ENCODE peak calls at places on chromosomes 1 and 21, in six cellular contexts. G, F, A, L, Q and T are unnamed samples. For H3K9me3, the result is how much of the 10 kb centered on the place peaks cover.

GRCh38 chr1:76254165-76255043 is 179.9 kb downstream of the ST6GALNAC3 start:
- DNase-seq in G (no peak), F (peak), A (no peak), L (no peak), Q (no peak), T (no peak)

GRCh38 chr1:42240964-42241755 is 76.6 kb upstream of the GUCA2A start:
- DNase-seq in G (no peak), F (no peak), A (no peak), L (no peak), Q (no peak), T (no peak)

GRCh38 chr1:111827946-111828345 is 72.2 kb downstream of the DDX20 start:
- DNase-seq in G (no peak), F (no peak), A (no peak), L (no peak), Q (no peak), T (no peak)

GRCh38 chr1:19468397-19468956 is 16.9 kb downstream of the CAPZB start:
- DNase-seq in G (peak), F (no peak), A (no peak), L (no peak), Q (peak), T (no peak)

GRCh38 chr1:88549536-88549935 is 134.5 kb upstream of the PKN2 start:
- DNase-seq in G (no peak), F (no peak), A (no peak), L (no peak), Q (no peak), T (no peak)

GRCh38 chr1:109398343-109399225 is 866 bp upstream of the SORT1 start:
- DNase-seq in G (no peak), F (no peak), A (no peak), L (no peak), Q (no peak), T (no peak)

GRCh38 chr1:94983343-94983742 is 56.4 kb upstream of the CNN3 start:
- DNase-seq in G (no peak), F (peak), A (no peak), L (peak), Q (no peak), T (no peak)

GRCh38 chr1:66282343-66282852 is 251.6 kb upstream of the SGIP1 start:
- DNase-seq in G (no peak), F (peak), A (no peak), L (no peak), Q (no peak), T (no peak)

GRCh38 chr1:246786606-246787238 is 62.5 kb downstream of the SCCPDH start:
- DNase-seq in G (no peak), F (no peak), A (no peak), L (no peak), Q (no peak), T (no peak)

GRCh38 chr1:60857851-60858250 is 224.5 kb upstream of the NFIA start:
- DNase-seq in G (no peak), F (no peak), A (no peak), L (no peak), Q (no peak), T (no peak)

GRCh38 chr1:182240085-182240484 is 151.5 kb downstream of the GLUL start:
- DNase-seq in G (no peak), F (no peak), A (no peak), L (no peak), Q (no peak), T (no peak)

GRCh38 chr1:160093624-160094290 is 4.7 kb downstream of the IGSF8 start:
- DNase-seq in G (no peak), F (no peak), A (no peak), L (no peak), Q (no peak), T (no peak)

GRCh38 chr1:8481650-8482380 is 163.9 kb downstream of the SLC45A1 start:
- DNase-seq in G (no peak), F (no peak), A (no peak), L (no peak), Q (no peak), T (no peak)

GRCh38 chr1:4801192-4801924 is 146.9 kb downstream of the AJAP1 start:
- DNase-seq in G (peak), F (peak), A (peak), L (peak), Q (peak), T (no peak)

GRCh38 chr21:29499734-29500343 is 201.1 kb downstream of the BACH1 start:
- DNase-seq in G (no peak), F (no peak), A (no peak), L (no peak), Q (no peak), T (no peak)

GRCh38 chr1:80441664-80442063 is 1359.1 kb upstream of the ADGRL2 start:
- DNase-seq in G (no peak), F (no peak), A (no peak), L (no peak), Q (no peak), T (no peak)

GRCh38 chr1:65955071-65955470 is 162.4 kb downstream of the PDE4B start:
- DNase-seq in G (no peak), F (no peak), A (no peak), L (no peak), Q (no peak), T (no peak)

GRCh38 chr1:19872190-19872589 is 10.0 kb upstream of the OTUD3 start:
- DNase-seq in G (no peak), F (no peak), A (no peak), L (no peak), Q (no peak), T (no peak)

GRCh38 chr1:155134858-155135415 is 715 bp upstream of the SLC50A1 start:
- DNase-seq in G (peak), F (peak), A (peak), L (peak), Q (peak), T (peak)

GRCh38 chr1:177053648-177054047 is 110.9 kb downstream of the ASTN1 start:
- DNase-seq in G (no peak), F (no peak), A (no peak), L (no peak), Q (no peak), T (no peak)

GRCh38 chr1:220784751-220785150 is 2.0 kb upstream of the MTARC1 start:
- DNase-seq in G (no peak), F (no peak), A (no peak), L (peak), Q (no peak), T (no peak)

GRCh38 chr1:41447995-41448770 is 36.3 kb downstream of the EDN2 start:
- DNase-seq in G (no peak), F (no peak), A (no peak), L (no peak), Q (no peak), T (no peak)

GRCh38 chr1:92476071-92476607 is 10.6 kb downstream of the GFI1 start:
- DNase-seq in G (no peak), F (no peak), A (no peak), L (no peak), Q (no peak), T (no peak)

GRCh38 chr21:42225571-42226155 is 6.7 kb downstream of the ABCG1 start:
- DNase-seq in G (peak), F (no peak), A (no peak), L (peak), Q (no peak), T (no peak)

GRCh38 chr1:15425961-15426360 is 12.3 kb upstream of the CTRC start:
- DNase-seq in G (no peak), F (no peak), A (peak), L (no peak), Q (no peak), T (no peak)

GRCh38 chr21:43890042-43890441 is 25.0 kb downstream of the AGPAT3 start:
- DNase-seq in G (no peak), F (no peak), A (no peak), L (peak), Q (no peak), T (no peak)

DNA sequence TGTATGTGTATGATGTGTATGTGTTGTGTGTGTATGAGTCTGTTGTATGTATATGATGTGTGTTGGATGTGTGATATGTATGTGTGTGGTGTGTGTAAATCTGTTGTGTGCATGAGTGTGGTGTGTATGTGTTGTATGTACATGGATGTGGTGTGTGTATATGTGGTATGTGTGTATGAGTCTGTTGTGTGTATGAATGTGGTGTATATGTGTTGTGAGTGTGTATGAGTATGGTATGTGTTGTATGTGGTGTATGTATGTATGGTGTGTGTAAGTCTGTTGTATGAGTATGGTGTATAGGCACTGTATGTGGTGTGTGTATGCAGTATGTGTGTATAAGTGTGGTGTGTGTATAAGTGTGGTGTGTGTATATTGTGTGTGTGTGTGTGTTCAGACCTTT is 95.0 kb downstream of the PLXNA2 start:
- DNase-seq in G (no peak), F (no peak), A (no peak), L (no peak), Q (no peak), T (no peak)
- H3K9me3 ChIP-seq in G (under half), F (under half), A (under half), L (under half), Q (under half), T (under half)

DNA sequence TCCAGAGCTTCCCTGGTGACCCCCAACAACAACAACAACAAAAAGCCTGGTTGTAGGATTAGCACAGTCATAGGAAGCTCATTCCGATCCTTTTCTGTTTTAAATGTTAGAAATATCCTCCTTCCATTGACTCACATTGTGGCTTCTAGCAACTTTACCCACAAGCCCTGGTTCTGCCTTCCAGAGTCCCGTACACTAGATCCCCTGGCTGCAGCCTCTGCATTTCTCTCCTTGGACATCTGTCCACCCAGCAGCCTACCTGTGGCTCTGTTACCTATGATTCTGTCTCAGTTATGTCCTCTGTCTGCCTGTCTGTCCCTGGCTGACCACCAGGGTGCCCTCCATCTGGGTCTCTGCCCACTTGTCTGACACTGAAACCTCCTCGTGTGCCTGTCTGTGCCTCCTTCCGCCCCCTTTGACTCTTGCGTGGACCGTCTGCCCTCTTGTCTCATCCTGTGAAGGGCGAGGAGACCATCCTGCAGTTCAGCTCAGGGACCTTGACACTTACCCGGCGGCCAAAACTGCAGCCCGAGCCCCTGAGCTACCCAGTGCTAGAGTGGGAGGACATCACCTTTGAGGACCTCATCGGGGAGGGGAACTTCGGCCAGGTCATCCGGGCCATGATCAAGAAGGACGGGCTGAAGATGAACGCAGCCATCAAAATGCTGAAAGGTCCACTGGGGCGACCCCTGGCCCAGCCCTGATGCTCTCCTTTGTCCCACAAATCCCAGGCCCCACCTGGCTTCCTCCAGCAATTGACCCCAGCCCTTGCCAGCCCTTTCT is 16.1 kb downstream of the TIE1 start:
- DNase-seq in G (no peak), F (no peak), A (no peak), L (peak), Q (no peak), T (no peak)
- TF ChIP-seq CTCF in G (peak), F (no peak), A (no peak), L (no peak), Q (no peak), T (no peak)

GRCh38 chr1:64890699-64891439 is 75.5 kb downstream of the JAK1 start:
- DNase-seq in G (no peak), F (no peak), A (no peak), L (no peak), Q (no peak), T (no peak)
- H3K27ac ChIP-seq in G (no peak), F (no peak), A (peak), L (no peak), Q (no peak), T (no peak)

GRCh38 chr1:236261898-236262297 is 19.9 kb downstream of the ERO1B start:
- DNase-seq in G (no peak), F (no peak), A (no peak), L (no peak), Q (no peak), T (no peak)

GRCh38 chr1:236259043-236259442 is 22.7 kb downstream of the ERO1B start:
- DNase-seq in G (no peak), F (no peak), A (no peak), L (no peak), Q (no peak), T (no peak)

GRCh38 chr1:236258114-236258609 is 23.6 kb downstream of the ERO1B start:
- DNase-seq in G (no peak), F (no peak), A (no peak), L (no peak), Q (no peak), T (no peak)

GRCh38 chr1:236261033-236261432 is 20.7 kb downstream of the ERO1B start:
- DNase-seq in G (no peak), F (no peak), A (no peak), L (no peak), Q (no peak), T (no peak)
- H3K9me3 ChIP-seq in G (under half), F (under half), A (under half), L (under half), Q (under half), T (under half)

GRCh38 chr1:193190096-193190744 is 3.8 kb upstream of the B3GALT2 start:
- DNase-seq in G (no peak), F (no peak), A (no peak), L (no peak), Q (no peak), T (no peak)
- TF ChIP-seq CTCF in G (peak), F (no peak), A (no peak), L (no peak), Q (peak), T (peak)

GRCh38 chr1:67773462-67773861 is 59.8 kb downstream of the GNG12 start:
- DNase-seq in G (no peak), F (no peak), A (no peak), L (no peak), Q (no peak), T (no peak)
- H3K27ac ChIP-seq in G (no peak), F (no peak), A (no peak), L (no peak), Q (no peak), T (no peak)

DNA sequence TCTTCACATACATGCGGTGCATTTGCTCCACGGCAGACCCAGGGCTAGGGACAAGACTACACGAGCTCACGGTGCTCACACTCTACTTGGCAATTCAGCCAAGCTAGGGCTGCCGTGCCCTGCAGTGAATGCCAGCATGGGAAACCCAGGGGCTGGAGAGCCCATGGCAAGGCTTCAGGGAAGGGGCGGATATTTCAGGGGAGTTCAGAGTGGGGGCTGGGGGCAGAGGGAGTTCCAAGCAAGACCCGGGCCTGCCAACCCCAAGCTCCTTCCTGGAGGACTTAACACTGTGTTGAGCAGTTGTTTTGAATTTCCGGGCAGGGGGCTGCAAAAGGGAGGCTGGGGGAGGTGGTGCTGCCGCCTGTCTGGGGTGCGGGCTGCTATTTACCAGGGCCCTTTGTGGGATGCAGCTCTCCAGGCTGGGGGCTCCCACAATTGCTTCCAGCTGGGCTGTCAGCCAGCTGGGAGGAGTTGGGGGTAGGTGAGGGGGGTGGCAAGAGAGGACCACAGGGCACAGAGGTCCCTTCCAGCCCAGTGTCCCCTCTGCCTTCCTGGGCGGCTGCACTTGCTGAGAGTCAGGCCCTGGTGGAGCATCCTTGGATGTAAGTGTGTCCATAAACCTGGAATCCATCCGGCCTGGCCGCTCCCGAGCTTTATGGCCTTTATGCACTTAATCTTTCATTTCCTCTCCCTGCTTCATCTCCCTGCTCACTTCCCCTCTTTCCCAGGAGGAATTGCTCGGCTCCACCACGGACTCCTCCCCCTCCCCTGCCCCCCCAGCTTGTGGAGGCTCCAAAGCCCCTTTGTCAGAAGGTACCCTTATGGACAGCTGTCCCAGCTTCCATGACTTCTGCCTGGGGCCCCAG is 55.8 kb upstream of the SSBP3 start:
- DNase-seq in G (no peak), F (no peak), A (peak), L (peak), Q (no peak), T (no peak)
- H3K9me3 ChIP-seq in G (under half), F (under half), A (under half), L (under half), Q (under half), T (under half)

GRCh38 chr1:51927029-51927428 is 48.5 kb upstream of the NRDC start:
- DNase-seq in G (no peak), F (no peak), A (no peak), L (no peak), Q (no peak), T (no peak)

GRCh38 chr1:51930329-51930728 is 51.8 kb upstream of the NRDC start:
- DNase-seq in G (no peak), F (no peak), A (no peak), L (no peak), Q (no peak), T (no peak)

GRCh38 chr1:51928896-51929295 is 50.4 kb upstream of the NRDC start:
- DNase-seq in G (no peak), F (no peak), A (no peak), L (no peak), Q (no peak), T (no peak)

GRCh38 chr1:51924455-51924854 is 45.9 kb upstream of the NRDC start:
- DNase-seq in G (no peak), F (no peak), A (no peak), L (no peak), Q (no peak), T (no peak)

DNA sequence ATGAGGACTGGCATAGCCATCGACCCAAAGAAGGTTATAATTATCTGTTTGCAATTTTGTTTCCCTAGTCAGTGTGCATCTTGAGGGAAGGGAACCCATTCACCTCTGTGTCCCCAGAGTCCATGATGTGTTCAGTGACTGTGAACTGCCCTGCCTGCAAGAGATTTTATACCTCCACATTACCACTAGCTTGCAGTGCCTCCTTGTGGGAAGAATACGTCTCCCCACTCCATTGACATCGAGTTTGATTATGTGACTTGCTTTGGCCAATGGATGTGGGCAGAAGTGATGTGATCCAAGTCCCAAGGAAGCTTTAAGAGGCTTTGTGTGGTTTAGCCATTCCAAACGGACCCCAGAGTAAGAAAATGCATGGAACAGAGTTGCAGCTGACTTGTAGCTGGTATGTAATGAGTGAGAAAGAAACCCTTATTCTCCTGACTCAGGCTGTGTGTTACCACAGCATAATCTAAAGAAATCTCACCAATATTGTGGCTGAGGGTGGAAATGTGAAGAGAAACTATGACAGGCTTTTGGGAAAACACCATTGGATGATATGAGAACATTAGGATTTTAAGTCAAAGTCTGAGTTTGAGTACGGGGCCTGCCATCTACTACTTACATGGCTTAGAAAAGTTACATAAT is 47.8 kb upstream of the NRDC start:
- DNase-seq in G (no peak), F (no peak), A (no peak), L (no peak), Q (no peak), T (no peak)
- TF ChIP-seq CTCF in G (no peak), F (no peak), A (no peak), L (no peak), Q (no peak), T (no peak)

DNA sequence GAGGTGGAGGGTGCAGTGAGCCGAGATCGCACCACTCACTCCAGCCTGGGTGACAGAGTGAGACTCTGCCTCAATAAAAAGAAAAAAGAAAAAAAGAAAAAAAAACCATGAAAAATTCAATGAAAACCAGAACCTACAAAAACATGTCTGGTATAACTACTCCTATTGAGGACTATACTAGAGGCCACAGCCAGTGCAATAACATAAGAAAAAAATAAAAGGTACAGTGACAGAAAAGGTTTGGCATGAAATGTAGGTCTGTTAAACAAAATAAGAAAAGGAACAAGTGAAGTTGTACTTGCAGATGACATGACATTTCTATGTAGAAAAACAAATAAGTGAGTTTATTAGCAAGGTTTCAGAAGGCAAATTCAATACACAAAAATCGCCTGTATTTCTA is 8.2 kb downstream of the NADK start:
- DNase-seq in G (no peak), F (no peak), A (no peak), L (no peak), Q (no peak), T (no peak)
- H3K27ac ChIP-seq in G (no peak), F (no peak), A (no peak), L (no peak), Q (no peak), T (no peak)